ENCODE peak calls at places on chromosomes 12 and 14, in six cellular contexts. U is germinal center, I is RCC 7860, J is activated gamma-delta T cell treated with Interleukin-2 at 50 U/mL for 16 hours, G is AG10803, X is transverse colon. P is an unnamed sample.

GRCh38 chr14:38221077-38221476 is 13.4 kb downstream of the SSTR1 start:
- DNase-seq in U (no peak), I (no peak), J (no peak), G (no peak), X (no peak), P (no peak)

GRCh38 chr12:50059440-50060119 is 2.2 kb downstream of the ASIC1 start:
- DNase-seq in U (no peak), I (peak; percentile 37), J (peak; percentile 73), G (no peak), X (no peak), P (no peak)

GRCh38 chr12:59904874-59905521 is 309.2 kb downstream of the SLC16A7 start:
- DNase-seq in U (no peak), I (no peak), J (no peak), G (peak; percentile 96), X (no peak), P (no peak)

GRCh38 chr14:74391479-74391878 is 34.5 kb downstream of the SYNDIG1L start:
- DNase-seq in U (no peak), I (no peak), J (no peak), G (no peak), X (no peak), P (no peak)

GRCh38 chr14:68658029-68658509 is 134.8 kb downstream of the ZFP36L1 start:
- DNase-seq in U (no peak), I (no peak), J (no peak), G (no peak), X (no peak), P (no peak)

GRCh38 chr12:75389706-75390105 is 1.2 kb upstream of the GLIPR1L2 start:
- DNase-seq in U (no peak), I (no peak), J (no peak), G (peak; percentile 8), X (no peak), P (peak; percentile 18)

GRCh38 chr12:53381739-53382630 is 2.0 kb downstream of the SP1 start:
- DNase-seq in U (no peak), I (peak; percentile 68), J (peak; percentile 32), G (peak; percentile 80), X (peak; percentile 71), P (peak; percentile 95)

GRCh38 chr14:29463727-29464370 is 463.8 kb downstream of the PRKD1 start:
- DNase-seq in U (no peak), I (no peak), J (no peak), G (peak; percentile 11), X (no peak), P (no peak)

GRCh38 chr14:74917646-74918081 is 5.4 kb downstream of the RPS6KL1 start:
- DNase-seq in U (no peak), I (no peak), J (no peak), G (peak; percentile 56), X (no peak), P (no peak)

GRCh38 chr12:104720346-104721064 is 237.6 kb downstream of the SLC41A2 start:
- DNase-seq in U (peak; percentile 17), I (no peak), J (peak; percentile 67), G (peak; percentile 49), X (peak; percentile 58), P (no peak)

GRCh38 chr12:66066071-66066928 is 64.2 kb downstream of the LLPH start:
- DNase-seq in U (no peak), I (peak; percentile 75), J (no peak), G (peak; percentile 50), X (no peak), P (peak; percentile 28)

GRCh38 chr14:103144085-103144484 is 20.8 kb downstream of the TNFAIP2 start:
- DNase-seq in U (no peak), I (no peak), J (no peak), G (peak; percentile 87), X (no peak), P (no peak)

P was measured in Caki2.